ENCODE peak calls at places on chromosomes 16 and 17, in nine cellular contexts. Y, I, T, L, U, D, F, Z and O are unnamed samples.

GRCh38 chr17:6555331-6556120 is 829 bp downstream of the PITPNM3 start:
- DNase-seq in Y (peak; percentile 38), I (no peak), T (peak; percentile 55), L (peak; percentile 78), U (no peak), D (no peak), F (peak; percentile 6), Z (no peak), O (peak; percentile 69)

GRCh38 chr17:65688307-65688706 is 126.9 kb upstream of the AXIN2 start:
- DNase-seq in Y (no peak), I (no peak), T (peak; percentile 55), L (no peak), U (no peak), D (no peak), F (no peak), Z (no peak), O (no peak)

GRCh38 chr16:52696126-52696525 is 149.2 kb upstream of the TOX3 start:
- DNase-seq in Y (no peak), I (no peak), T (no peak), L (no peak), U (no peak), D (no peak), F (no peak), Z (no peak), O (no peak)

GRCh38 chr17:80146121-80147034 is 550 bp downstream of the EIF4A3 start:
- DNase-seq in Y (no peak), I (no peak), T (no peak), L (peak; percentile 59), U (no peak), D (no peak), F (no peak), Z (no peak), O (peak; percentile 82)

GRCh38 chr17:82529914-82530300 is 10.4 kb downstream of the FOXK2 start:
- DNase-seq in Y (no peak), I (no peak), T (no peak), L (no peak), U (no peak), D (no peak), F (no peak), Z (no peak), O (no peak)

GRCh38 chr17:3043737-3044365 is 19.6 kb downstream of the OR1D5 start:
- DNase-seq in Y (no peak), I (no peak), T (peak; percentile 12), L (peak; percentile 67), U (no peak), D (no peak), F (peak; percentile 18), Z (no peak), O (no peak)

GRCh38 chr17:39939588-39940419 is 12.3 kb downstream of the LRRC3C start:
- DNase-seq in Y (no peak), I (no peak), T (no peak), L (peak; percentile 34), U (peak; percentile 56), D (peak; percentile 31), F (peak; percentile 51), Z (peak; percentile 10), O (peak; percentile 85)

GRCh38 chr17:1067282-1067956 is 70.5 kb downstream of the TIMM22 start:
- DNase-seq in Y (no peak), I (no peak), T (peak; percentile 87), L (no peak), U (no peak), D (no peak), F (no peak), Z (no peak), O (no peak)

GRCh38 chr16:19005561-19006445 is 22.1 kb downstream of the TMC7 start:
- DNase-seq in Y (no peak), I (peak; percentile 83), T (peak; percentile 99), L (peak; percentile 61), U (no peak), D (no peak), F (no peak), Z (no peak), O (no peak)

GRCh38 chr17:8151641-8152111 is 528 bp downstream of the PER1 start:
- DNase-seq in Y (peak; percentile 83), I (peak; percentile 92), T (peak; percentile 40), L (peak; percentile 54), U (peak; percentile 81), D (no peak), F (peak; percentile 39), Z (no peak), O (peak; percentile 77)

GRCh38 chr16:57534881-57535658 is 1.3 kb downstream of the CCDC102A start:
- DNase-seq in Y (no peak), I (peak; percentile 74), T (no peak), L (no peak), U (no peak), D (no peak), F (no peak), Z (no peak), O (no peak)

GRCh38 chr17:29929006-29929543 is 953 bp downstream of the SSH2 start:
- DNase-seq in Y (peak; percentile 10), I (no peak), T (peak; percentile 69), L (peak; percentile 70), U (no peak), D (no peak), F (peak; percentile 21), Z (peak; percentile 60), O (peak; percentile 78)

GRCh38 chr16:11989238-11990160 is 13.0 kb downstream of the SNX29 start:
- DNase-seq in Y (no peak), I (no peak), T (no peak), L (no peak), U (no peak), D (no peak), F (no peak), Z (no peak), O (peak; percentile 30)

GRCh38 chr16:1105888-1106620 is 10.0 kb upstream of the C1QTNF8 start:
- DNase-seq in Y (peak; percentile 73), I (no peak), T (peak; percentile 53), L (peak; percentile 85), U (peak; percentile 27), D (no peak), F (peak; percentile 55), Z (peak; percentile 14), O (peak; percentile 88)

GRCh38 chr16:51326131-51326856 is 175.2 kb upstream of the SALL1 start:
- DNase-seq in Y (no peak), I (no peak), T (peak; percentile 81), L (no peak), U (peak; percentile 48), D (no peak), F (no peak), Z (no peak), O (no peak)

GRCh38 chr16:60945225-60945624 is 1091.0 kb downstream of the CDH8 start:
- DNase-seq in Y (no peak), I (no peak), T (no peak), L (peak; percentile 75), U (no peak), D (no peak), F (no peak), Z (no peak), O (peak; percentile 81)

GRCh38 chr17:1108810-1109605 is 70.8 kb downstream of the ABR start:
- DNase-seq in Y (no peak), I (peak; percentile 88), T (peak; percentile 46), L (peak; percentile 65), U (no peak), D (peak; percentile 67), F (peak; percentile 66), Z (no peak), O (peak; percentile 79)

GRCh38 chr16:50606431-50607050 is 58.3 kb downstream of the NKD1 start:
- DNase-seq in Y (no peak), I (no peak), T (no peak), L (no peak), U (no peak), D (no peak), F (no peak), Z (no peak), O (no peak)

GRCh38 chr17:37787055-37787720 is 42.3 kb upstream of the HNF1B start:
- DNase-seq in Y (no peak), I (no peak), T (peak; percentile 67), L (no peak), U (peak; percentile 3), D (no peak), F (no peak), Z (no peak), O (peak; percentile 85)

GRCh38 chr16:55370762-55371482 is 46.9 kb downstream of the IRX6 start:
- DNase-seq in Y (peak; percentile 60), I (peak; percentile 85), T (peak; percentile 22), L (peak; percentile 84), U (peak; percentile 46), D (no peak), F (peak; percentile 4), Z (peak; percentile 40), O (peak; percentile 86)

GRCh38 chr16:86567701-86568571 is 1.3 kb downstream of the FOXC2 start:
- DNase-seq in Y (no peak), I (no peak), T (no peak), L (peak; percentile 66), U (no peak), D (no peak), F (no peak), Z (no peak), O (peak; percentile 53)

GRCh38 chr17:50172130-50172529 is 6.3 kb downstream of the SGCA start:
- DNase-seq in Y (no peak), I (no peak), T (no peak), L (no peak), U (no peak), D (no peak), F (no peak), Z (no peak), O (no peak)

GRCh38 chr17:2949469-2950044 is 113.8 kb downstream of the OR1D5 start:
- DNase-seq in Y (no peak), I (peak; percentile 66), T (no peak), L (no peak), U (peak; percentile 39), D (no peak), F (no peak), Z (no peak), O (no peak)

GRCh38 chr17:75516619-75517276 is 420 bp downstream of the TSEN54 start:
- DNase-seq in Y (no peak), I (no peak), T (peak; percentile 41), L (peak; percentile 46), U (no peak), D (peak; percentile 24), F (peak; percentile 44), Z (no peak), O (peak; percentile 81)

GRCh38 chr16:67881557-67882220 is 3.0 kb upstream of the NRN1L start:
- DNase-seq in Y (no peak), I (peak; percentile 79), T (no peak), L (no peak), U (no peak), D (no peak), F (no peak), Z (no peak), O (no peak)

GRCh38 chr17:65593092-65593869 is 31.8 kb upstream of the AXIN2 start:
- DNase-seq in Y (no peak), I (no peak), T (peak; percentile 97), L (no peak), U (no peak), D (no peak), F (no peak), Z (no peak), O (no peak)

GRCh38 chr17:76318586-76318985 is 10.5 kb upstream of the QRICH2 start:
- DNase-seq in Y (no peak), I (no peak), T (no peak), L (no peak), U (no peak), D (no peak), F (no peak), Z (no peak), O (no peak)

GRCh38 chr17:48756816-48757215 is 28.3 kb upstream of the HOXB13 start:
- DNase-seq in Y (peak; percentile 91), I (no peak), T (no peak), L (no peak), U (no peak), D (no peak), F (no peak), Z (peak; percentile 76), O (no peak)

GRCh38 chr16:30394603-30395154 is 541 bp upstream of the ZNF48 start:
- DNase-seq in Y (no peak), I (no peak), T (no peak), L (peak; percentile 89), U (no peak), D (no peak), F (no peak), Z (no peak), O (no peak)

GRCh38 chr17:40179923-40180659 is 2.8 kb downstream of the RAPGEFL1 start:
- DNase-seq in Y (no peak), I (no peak), T (no peak), L (no peak), U (no peak), D (no peak), F (no peak), Z (no peak), O (no peak)

GRCh38 chr17:50190278-50191069 is 11.0 kb downstream of the COL1A1 start:
- DNase-seq in Y (no peak), I (no peak), T (no peak), L (no peak), U (no peak), D (no peak), F (no peak), Z (no peak), O (no peak)